ENCODE peak calls at places on chromosomes 2 and 18, in nine cellular contexts. Y is gastrocnemius medialis; E is stimulated activated naive CD8-positive, alpha-beta T cell treated with anti-CD3 and anti-CD28 coated beads, Interleukin-15, Interleukin-2, amounts not matched to agents 100 U/mL and 50 U/mL, for 24 hours; R is Jurkat, Clone E6-1; T is activated effector memory CD4-positive, alpha-beta T cell treated with Interleukin-2 at 50 U/mL for 16 hours; U is kidney epithelial cell; Z is activated naive CD4-positive, alpha-beta T cell treated with anti-CD3 and anti-CD28 coated beads for 36 hours; Q is stimulated activated CD4-positive, alpha-beta T cell treated with anti-CD3 and anti-CD28 coated beads, Interleukin-1b, Interleukin-23, amount 100 ng/mL, for 48 hours; W is head of caudate nucleus. H is an unnamed sample.

GRCh38 chr2:134582547-134582899 is 136.3 kb downstream of the TMEM163 start:
- DNase-seq in U (no peak), T (no peak), W (no peak), Y (no peak), E (no peak), Z (no peak), R (no peak), Q (no peak), H (no peak)

GRCh38 chr18:67508146-67508545 is 8.4 kb downstream of the DSEL start:
- DNase-seq in T (no peak), Y (no peak), U (no peak), R (no peak), E (no peak), W (no peak), Q (no peak), Z (no peak), H (no peak)

GRCh38 chr2:170020777-170021176 is 157.2 kb upstream of the MYO3B start:
- DNase-seq in W (no peak), Q (no peak), E (no peak), Y (no peak), R (no peak), T (no peak), U (no peak), Z (no peak), H (no peak)

GRCh38 chr2:108365656-108366055 is 12.1 kb upstream of the SULT1C4 start:
- DNase-seq in R (no peak), U (no peak), T (no peak), W (no peak), E (no peak), Q (no peak), Y (no peak), Z (no peak), H (no peak)

GRCh38 chr2:237583385-237584295 is 6.9 kb downstream of the RAB17 start:
- DNase-seq in E (no peak), R (no peak), Q (no peak), W (no peak), Z (no peak), Y (no peak), T (no peak), U (no peak), H (no peak)

GRCh38 chr2:5915926-5916325 is 223.7 kb downstream of the SOX11 start:
- DNase-seq in W (no peak), U (no peak), R (peak; percentile 64), Y (no peak), Q (peak; percentile 8), E (peak; percentile 17), Z (peak; percentile 38), T (no peak), H (no peak)

GRCh38 chr18:3877678-3878077 is 427.7 kb downstream of the TGIF1 start:
- DNase-seq in E (no peak), W (no peak), T (no peak), Y (no peak), U (no peak), Q (no peak), Z (no peak), R (no peak), H (no peak)

GRCh38 chr2:158775273-158776027 is 19.7 kb upstream of the DAPL1 start:
- DNase-seq in W (no peak), R (no peak), U (no peak), Z (no peak), T (no peak), Q (no peak), E (no peak), Y (no peak), H (no peak)

GRCh38 chr2:109129356-109129920 is 433 bp downstream of the SH3RF3 start:
- DNase-seq in U (no peak), T (no peak), W (no peak), E (no peak), R (no peak), Z (peak; percentile 44), Q (peak; percentile 23), Y (no peak), H (peak; percentile 74)

H was measured in psoas muscle.